ENCODE peak calls at places on chromosomes 3 and 15, in four cellular contexts. N, Z, W and O are unnamed samples.
A peak's percentile ranks its signal among the peaks of the same experiment; 100 is the strongest.

GRCh38 chr15:64344651-64345262 is 11.2 kb downstream of the CSNK1G1 start:
- DNase-seq in Z (no peak), N (no peak), W (no peak), O (no peak)

GRCh38 chr15:65177901-65178300 is 7.2 kb downstream of the CLPX start:
- DNase-seq in W (no peak), Z (no peak), N (no peak), O (no peak)

GRCh38 chr15:42037650-42038049 is 16.8 kb upstream of the PLA2G4E start:
- DNase-seq in Z (peak; percentile 87), N (no peak), W (no peak), O (peak; percentile 42)

GRCh38 chr15:62889734-62890505 is 152.6 kb upstream of the TPM1 start:
- DNase-seq in W (no peak), N (no peak), Z (peak; percentile 57), O (no peak)

GRCh38 chr3:50388021-50388719 is 28.8 kb upstream of the TMEM115 start:
- DNase-seq in Z (no peak), N (no peak), W (no peak), O (peak; percentile 37)

GRCh38 chr3:108447096-108447847 is 63.1 kb downstream of the MYH15 start:
- DNase-seq in W (no peak), Z (no peak), N (no peak), O (no peak)

GRCh38 chr3:35776346-35776745 is 137.0 kb downstream of the ARPP21 start:
- DNase-seq in W (no peak), N (no peak), Z (no peak), O (no peak)

GRCh38 chr3:48918388-48919214 is at the start of gene ARIH2:
- DNase-seq in N (peak; percentile 97), Z (peak; percentile 95), W (peak; percentile 82), O (peak; percentile 95)

GRCh38 chr3:136632625-136633081 is 119.5 kb downstream of the STAG1 start:
- DNase-seq in W (no peak), Z (peak; percentile 29), N (no peak), O (no peak)

GRCh38 chr15:57216288-57216687 is 160.0 kb upstream of the CGNL1 start:
- DNase-seq in N (no peak), Z (no peak), W (peak; percentile 89), O (no peak)

GRCh38 chr3:66442254-66443249 is 58.3 kb downstream of the LRIG1 start:
- DNase-seq in Z (peak; percentile 91), W (peak; percentile 65), N (peak; percentile 86), O (peak; percentile 89)

GRCh38 chr3:160704006-160704405 is 27.0 kb downstream of the ARL14 start:
- DNase-seq in W (peak; percentile 10), Z (no peak), N (no peak), O (no peak)

GRCh38 chr15:39920510-39921273 is 626 bp upstream of the GPR176 start:
- DNase-seq in N (peak; percentile 87), Z (peak; percentile 75), W (peak; percentile 67), O (peak; percentile 74)

GRCh38 chr3:183158552-183159006 is 4.0 kb downstream of the LAMP3 start:
- DNase-seq in Z (no peak), W (peak; percentile 86), N (no peak), O (no peak)

GRCh38 chr3:47299396-47300318 is 16.9 kb downstream of the KLHL18 start:
- DNase-seq in W (no peak), Z (no peak), N (no peak), O (no peak)

GRCh38 chr3:117477214-117477755 is 767.7 kb downstream of the TUSC7 start:
- DNase-seq in W (no peak), Z (no peak), N (no peak), O (no peak)
- TF ChIP-seq CTCF in W (no peak), Z (no peak), N (no peak), O (no peak)

GRCh38 chr15:23415321-23415865 is 31.6 kb downstream of the GOLGA6L2 start:
- DNase-seq in N (peak; percentile 10), Z (no peak), W (no peak), O (no peak)

GRCh38 chr15:23422099-23422945 is 24.7 kb downstream of the GOLGA6L2 start:
- DNase-seq in W (no peak), N (peak; percentile 15), Z (no peak), O (peak; percentile 5)

GRCh38 chr15:23411841-23412240 is 35.2 kb downstream of the GOLGA6L2 start:
- DNase-seq in W (no peak), Z (no peak), N (no peak), O (no peak)

GRCh38 chr15:23420806-23421575 is 26.1 kb downstream of the GOLGA6L2 start:
- DNase-seq in W (no peak), Z (no peak), N (peak; percentile 21), O (no peak)

DNA sequence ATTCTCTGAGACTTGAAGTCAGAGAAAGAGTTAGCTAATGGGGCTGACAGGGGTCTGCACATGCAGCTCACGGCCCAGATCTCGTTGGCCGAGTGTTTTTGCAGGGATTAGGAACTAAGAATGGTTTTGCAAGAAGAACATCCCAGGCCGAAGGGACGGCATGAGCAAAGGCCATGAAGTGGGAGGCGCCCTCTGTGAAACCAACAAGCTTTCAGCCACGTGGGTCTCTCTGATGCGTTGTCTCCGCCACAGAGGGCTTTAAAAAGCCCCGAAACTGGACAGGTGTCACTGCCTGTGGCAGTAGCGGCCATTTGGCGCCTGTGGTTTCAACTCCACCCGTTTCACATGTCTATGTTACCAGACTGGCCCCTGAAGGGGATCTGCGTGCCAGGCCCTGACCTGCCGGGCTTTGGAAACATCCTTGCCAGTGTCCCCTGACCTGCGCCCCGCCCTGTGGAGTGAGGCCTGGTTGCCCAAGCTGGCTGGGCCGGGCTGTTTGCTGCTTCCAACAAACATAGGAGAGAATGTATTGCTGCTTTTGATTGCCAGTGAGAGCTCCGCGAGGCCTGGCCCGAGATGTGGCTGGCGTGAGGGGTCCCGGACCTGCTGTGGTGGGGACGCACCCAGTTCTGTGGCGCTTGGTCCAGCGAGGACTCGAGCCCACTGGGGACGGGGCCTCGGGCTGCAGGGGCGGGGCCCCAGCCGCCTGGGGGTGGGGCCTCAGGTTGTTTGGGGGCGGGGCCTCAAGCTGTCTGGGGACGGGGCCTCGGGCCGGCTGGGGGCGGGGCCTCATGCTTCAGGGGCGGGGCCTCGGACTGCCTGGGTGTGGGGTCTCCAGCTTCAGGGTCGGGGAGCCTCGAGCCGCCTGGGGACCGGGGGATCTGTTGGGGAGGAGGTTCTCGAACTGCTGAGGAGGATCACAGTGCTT is 30.4 kb downstream of the GOLGA6L2 start:
- DNase-seq in N (peak; percentile 49), W (no peak), Z (no peak), O (no peak)
- H3K27ac ChIP-seq in N (no peak overlapping the region), W (no peak overlapping the region), Z (no peak overlapping the region), O (no peak overlapping the region)

GRCh38 chr3:88641033-88641604 is 466.3 kb upstream of the EPHA3 start:
- DNase-seq in N (no peak), W (no peak), Z (no peak), O (no peak)
- TF ChIP-seq CTCF in N (no peak), W (peak; percentile 36), Z (no peak), O (no peak)

DNA sequence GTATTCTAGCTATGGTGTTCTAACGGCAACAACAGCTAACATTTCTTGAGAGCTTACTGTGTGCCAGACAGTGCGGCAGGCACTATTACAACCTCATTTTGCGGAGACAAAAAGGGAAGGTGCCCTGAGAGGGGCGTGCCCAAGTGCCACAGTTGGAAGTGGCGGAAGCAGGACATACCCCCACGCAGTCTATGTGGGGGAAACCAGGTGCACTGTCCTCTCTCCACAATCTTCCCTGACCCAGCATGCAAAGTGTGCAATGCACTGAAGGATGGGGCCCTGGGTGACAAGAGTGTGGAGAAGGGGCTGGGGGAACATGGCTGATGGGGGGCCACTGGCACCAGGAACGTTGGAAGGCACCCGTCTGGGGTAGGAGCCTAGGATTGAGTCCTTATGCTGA is 8.6 kb downstream of the ANP32A start:
- DNase-seq in Z (no peak), W (no peak), N (no peak), O (peak; percentile 11)
- H3K27ac ChIP-seq in Z (no peak overlapping the region), W (no peak overlapping the region), N (no peak overlapping the region), O (no peak overlapping the region)

DNA sequence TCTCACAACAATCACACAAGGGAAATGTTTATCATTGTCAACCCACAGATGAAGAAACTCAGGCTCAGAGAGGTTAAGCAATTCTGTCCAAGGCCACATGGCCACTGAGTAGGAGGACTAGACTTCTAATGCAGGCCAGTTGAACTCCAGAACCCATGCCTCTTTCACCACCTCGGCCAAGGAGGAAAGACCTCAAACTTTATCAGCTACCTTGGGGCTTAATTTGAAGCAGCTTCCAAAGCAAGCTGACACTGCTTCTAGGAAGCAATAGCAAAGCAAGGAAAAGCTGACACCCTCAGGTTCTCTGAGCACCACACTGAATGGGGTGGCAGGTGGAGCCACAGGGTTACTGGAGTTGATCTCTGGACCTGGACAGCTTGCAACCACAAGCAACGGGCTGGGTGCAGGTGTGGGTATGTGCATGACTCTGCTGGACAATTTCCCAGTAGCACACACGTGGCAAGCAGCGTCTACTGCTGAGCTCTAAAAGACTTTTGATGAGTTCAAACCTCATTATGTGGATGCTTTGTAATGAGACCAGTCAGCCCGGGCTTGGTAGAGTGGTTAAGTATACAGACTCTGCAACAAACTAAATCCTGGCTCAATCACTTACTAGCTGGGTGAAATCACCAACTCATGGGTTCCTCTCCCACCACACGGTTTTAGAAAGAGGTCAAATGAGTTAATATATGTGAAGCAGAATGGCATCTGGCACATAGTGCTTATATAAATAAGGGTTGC is 23.1 kb downstream of the CCNL1 start:
- DNase-seq in W (no peak), N (peak; percentile 63), Z (peak; percentile 84), O (peak; percentile 73)
- TF ChIP-seq CTCF in W (no peak), N (no peak), Z (no peak), O (no peak)

GRCh38 chr15:22893081-22893480 is 54.6 kb downstream of the NIPA2 start:
- DNase-seq in W (no peak), N (no peak), Z (no peak), O (no peak)

GRCh38 chr15:22893881-22894280 is 55.4 kb downstream of the NIPA2 start:
- DNase-seq in Z (no peak), W (no peak), N (no peak), O (no peak)

GRCh38 chr15:22890296-22890695 is 51.8 kb downstream of the NIPA2 start:
- DNase-seq in W (no peak), N (no peak), Z (no peak), O (no peak)

GRCh38 chr15:22892333-22892732 is 53.9 kb downstream of the NIPA2 start:
- DNase-seq in W (no peak), Z (no peak), N (no peak), O (no peak)

GRCh38 chr15:22891426-22892210 is 53.2 kb downstream of the NIPA2 start:
- DNase-seq in N (no peak), Z (no peak), W (no peak), O (no peak)
- H3K27ac ChIP-seq in N (no peak overlapping the region), Z (no peak overlapping the region), W (no peak overlapping the region), O (no peak overlapping the region)

DNA sequence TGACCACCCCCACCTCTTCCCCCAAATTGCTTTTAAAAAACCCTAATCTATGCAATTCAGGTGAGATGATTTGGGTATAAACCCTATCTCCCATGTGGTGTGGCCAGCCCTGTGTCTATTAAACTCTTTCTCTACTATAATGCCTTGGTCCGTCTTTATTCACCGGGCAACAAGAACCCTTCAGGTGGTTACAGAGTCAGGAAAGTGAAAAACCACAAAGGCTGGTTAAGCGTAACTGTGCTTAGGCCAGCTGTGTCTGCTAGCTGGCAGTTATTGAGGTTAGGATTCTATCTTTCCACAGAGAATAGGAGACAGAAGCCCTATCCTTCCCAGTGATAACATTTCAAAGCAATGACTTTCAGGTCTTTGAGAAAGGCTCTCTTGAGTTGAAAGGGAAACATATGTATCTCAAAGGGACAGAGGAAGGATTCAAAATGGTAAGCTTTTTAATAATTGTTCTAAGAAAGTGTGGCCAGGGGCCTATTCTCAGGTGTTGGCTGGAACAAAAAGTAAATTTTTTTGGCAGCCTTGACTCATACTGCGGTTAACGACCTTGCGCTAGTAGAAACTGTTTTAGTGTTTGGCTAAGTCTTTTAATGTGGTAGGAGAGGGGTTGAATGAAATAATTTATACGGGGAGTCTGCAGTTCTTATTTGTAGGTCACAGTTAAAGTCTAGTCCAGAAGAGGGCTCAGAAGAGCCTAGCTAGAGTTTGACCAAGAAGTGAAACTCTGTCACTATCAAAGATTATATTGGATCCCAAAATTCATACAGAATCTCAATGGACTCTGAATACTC is 89.0 kb downstream of the NPAP1 start:
- DNase-seq in Z (no peak), W (no peak), N (no peak), O (no peak)
- TF ChIP-seq CTCF in Z (no peak), W (no peak), N (no peak), O (no peak)